ENCODE peak calls at places on chromosomes 11 and 22, in seven cellular contexts. M, W, P, C, E, D and S are unnamed samples.

GRCh38 chr11:122085264-122085663 is 30.8 kb downstream of the BLID start:
- DNase-seq in M (no peak), W (peak), P (no peak), C (no peak), E (no peak), D (peak), S (no peak)

GRCh38 chr11:59186130-59186594 is 14.2 kb downstream of the DTX4 start:
- DNase-seq in M (peak), W (no peak), P (peak), C (no peak), E (peak), D (peak), S (peak)

GRCh38 chr11:3111919-3112690 is 53.0 kb downstream of the OSBPL5 start:
- DNase-seq in M (no peak), W (peak), P (no peak), C (no peak), E (no peak), D (peak), S (no peak)

GRCh38 chr22:48405741-48406140 is 1421.9 kb downstream of the BRD1 start:
- DNase-seq in M (peak), W (no peak), P (no peak), C (no peak), E (no peak), D (no peak), S (no peak)

GRCh38 chr11:132402056-132402684 is 1031.8 kb downstream of the NTM start:
- DNase-seq in M (peak), W (no peak), P (no peak), C (peak), E (peak), D (peak), S (peak)

GRCh38 chr22:45478108-45478771 is 24.4 kb upstream of the FBLN1 start:
- DNase-seq in M (no peak), W (peak), P (no peak), C (no peak), E (no peak), D (peak), S (no peak)

GRCh38 chr11:7115775-7116174 is 27.0 kb downstream of the RBMXL2 start:
- DNase-seq in M (no peak), W (no peak), P (no peak), C (no peak), E (no peak), D (peak), S (no peak)

GRCh38 chr11:102583437-102583836 is 41.7 kb downstream of the MMP20 start:
- DNase-seq in M (no peak), W (no peak), P (no peak), C (no peak), E (no peak), D (no peak), S (no peak)

GRCh38 chr11:120875986-120876385 is 147.9 kb upstream of the TBCEL start:
- DNase-seq in M (no peak), W (no peak), P (no peak), C (no peak), E (no peak), D (no peak), S (no peak)

GRCh38 chr11:2380807-2381350 is 3.8 kb downstream of the CD81 start:
- DNase-seq in M (peak), W (peak), P (no peak), C (peak), E (no peak), D (peak), S (peak)

DNA sequence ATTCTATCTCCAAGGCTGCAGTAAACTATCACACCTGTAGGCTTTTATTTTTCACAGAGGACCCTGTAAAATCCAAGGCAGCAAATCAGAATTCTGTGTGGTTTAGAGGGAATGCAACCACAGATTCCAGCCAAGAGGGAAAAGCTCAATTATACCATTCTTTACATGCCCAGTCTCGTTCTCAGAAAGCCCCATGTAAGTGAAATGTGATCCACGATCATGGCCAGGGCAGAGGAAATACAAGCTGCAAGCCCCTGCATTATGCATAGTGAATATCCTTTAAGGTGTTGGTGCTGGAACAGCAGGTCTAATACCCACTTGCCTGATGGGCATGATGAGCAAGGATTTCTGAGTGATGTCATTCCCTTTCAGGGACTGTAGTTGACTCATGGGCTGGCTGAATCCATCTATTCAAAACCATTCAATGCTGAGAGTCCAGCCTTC is 198.7 kb upstream of the MTMR2 start:
- DNase-seq in M (no peak), W (peak), P (no peak), C (no peak), E (no peak), D (no peak), S (no peak)
- TF ChIP-seq CTCF in M (no peak), W (no peak), P (no peak), C (no peak), E (no peak), D (no peak), S (no peak)

GRCh38 chr11:57779275-57779674 is 17.7 kb downstream of the CTNND1 start:
- DNase-seq in M (peak), W (peak), P (no peak), C (no peak), E (no peak), D (peak), S (no peak)
- TF ChIP-seq CTCF in M (no peak), W (no peak), P (no peak), C (no peak), E (no peak), D (no peak), S (no peak)

GRCh38 chr11:67501854-67502253 is 3.3 kb downstream of the PITPNM1 start:
- DNase-seq in M (no peak), W (no peak), P (no peak), C (no peak), E (no peak), D (no peak), S (no peak)
- TF ChIP-seq CTCF in M (no peak), W (no peak), P (no peak), C (no peak), E (no peak), D (no peak), S (no peak)

GRCh38 chr11:68149417-68149816 is 28.2 kb upstream of the CHKA start:
- DNase-seq in M (no peak), W (no peak), P (no peak), C (no peak), E (no peak), D (no peak), S (no peak)

GRCh38 chr11:68150029-68150428 is 28.8 kb upstream of the CHKA start:
- DNase-seq in M (peak), W (peak), P (peak), C (peak), E (no peak), D (peak), S (no peak)

GRCh38 chr11:68148882-68149281 is 27.7 kb upstream of the CHKA start:
- DNase-seq in M (no peak), W (no peak), P (no peak), C (no peak), E (no peak), D (no peak), S (no peak)

GRCh38 chr11:68146704-68147474 is 25.7 kb upstream of the CHKA start:
- DNase-seq in M (peak), W (peak), P (peak), C (peak), E (no peak), D (peak), S (no peak)

GRCh38 chr11:68148071-68148805 is 27.1 kb upstream of the CHKA start:
- DNase-seq in M (no peak), W (no peak), P (no peak), C (no peak), E (no peak), D (no peak), S (no peak)
- TF ChIP-seq CTCF in M (no peak), W (no peak), P (no peak), C (no peak), E (no peak), D (no peak), S (no peak)

DNA sequence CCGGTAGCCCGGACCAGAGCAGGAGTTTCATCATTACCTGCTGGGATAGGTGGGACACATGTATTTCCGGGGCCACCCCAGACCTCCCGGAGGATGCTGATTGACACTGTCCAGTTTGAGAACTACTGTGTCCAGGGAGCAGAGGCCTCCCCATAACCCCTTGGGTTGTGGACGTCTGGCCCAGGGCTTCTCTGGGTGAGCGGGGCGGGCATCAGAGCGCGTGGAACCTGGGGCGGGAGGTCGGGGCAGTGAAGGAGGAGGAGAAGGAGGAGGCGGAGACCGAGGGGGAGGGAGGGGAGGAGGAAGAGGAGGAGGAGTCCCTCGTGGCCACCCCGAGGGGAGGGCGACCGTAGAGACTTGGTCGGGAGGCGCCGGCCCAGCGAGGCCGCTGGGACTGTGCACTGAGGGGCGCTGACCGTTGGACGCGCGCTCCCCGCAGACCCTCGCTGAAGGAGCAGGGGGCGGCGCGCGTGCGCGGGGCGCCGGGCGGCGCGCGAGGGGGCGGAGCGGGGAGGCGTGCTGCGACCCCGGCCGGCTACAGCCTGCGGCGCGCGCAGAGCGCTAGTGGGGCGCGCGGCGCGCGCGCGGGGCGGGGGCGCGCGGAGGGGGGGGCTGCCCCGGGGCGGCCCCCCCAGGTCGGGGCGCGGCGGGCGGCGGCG is at the start of gene GRK3:
- DNase-seq in M (peak), W (peak), P (peak), C (peak), E (peak), D (peak), S (peak)
- TF ChIP-seq CTCF in M (no peak), W (no peak), P (no peak), C (no peak), E (no peak), D (no peak), S (no peak)

DNA sequence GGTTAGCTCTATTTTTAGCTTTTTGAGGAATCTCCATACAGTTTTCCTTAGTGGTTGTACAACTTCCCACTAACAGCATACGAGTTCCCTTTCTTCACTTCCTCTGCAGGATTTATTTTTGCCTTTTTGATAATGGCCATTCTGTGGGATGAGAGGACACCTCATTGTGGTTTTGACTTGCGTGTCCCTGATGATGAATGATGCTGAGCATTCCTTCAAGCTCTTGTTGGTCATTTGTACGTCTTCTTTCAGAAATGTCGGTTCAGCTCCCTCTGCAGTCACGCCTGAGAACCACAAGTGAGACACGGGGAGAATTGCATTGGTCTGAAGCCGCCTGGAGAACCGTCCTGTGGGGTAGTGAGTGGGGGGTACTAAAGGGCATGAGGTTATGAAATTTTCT is 2.0 kb upstream of the KRTAP5-10 start:
- DNase-seq in M (peak), W (peak), P (peak), C (peak), E (peak), D (peak), S (peak)
- TF ChIP-seq CTCF in M (no peak), W (peak), P (peak), C (peak), E (peak), D (peak), S (peak)